ENCODE peak calls at places on chromosomes 12 and 14, in seven cellular contexts. One of them, this sample, is unnamed.

GRCh38 chr14:92963301-92964123 is 40.6 kb downstream of the CHGA start:
- DNase-seq in Daoy: no peak
- DNase-seq in left ventricle myocardium inferior: peak
- DNase-seq in NCI-H2081 treated with DMSO at 0.1 percent for 48 hours: no peak
- DNase-seq in body of pancreas: no peak
- DNase-seq in dorsolateral prefrontal cortex: no peak
- DNase-seq in islet precursor cell: no peak
- DNase-seq in this sample: no peak

GRCh38 chr14:85131523-85131922 is 398.4 kb upstream of the FLRT2 start:
- DNase-seq in body of pancreas: peak
- DNase-seq in dorsolateral prefrontal cortex: no peak
- DNase-seq in left ventricle myocardium inferior: no peak
- DNase-seq in islet precursor cell: peak
- DNase-seq in NCI-H2081 treated with DMSO at 0.1 percent for 48 hours: no peak
- DNase-seq in Daoy: no peak
- DNase-seq in this sample: peak

GRCh38 chr12:4143909-4144308 is 129.7 kb upstream of the CCND2 start:
- DNase-seq in left ventricle myocardium inferior: no peak
- DNase-seq in dorsolateral prefrontal cortex: no peak
- DNase-seq in NCI-H2081 treated with DMSO at 0.1 percent for 48 hours: no peak
- DNase-seq in Daoy: peak
- DNase-seq in body of pancreas: no peak
- DNase-seq in islet precursor cell: no peak
- DNase-seq in this sample: peak

GRCh38 chr12:68639396-68639767 is 28.7 kb downstream of the RAP1B start:
- DNase-seq in left ventricle myocardium inferior: no peak
- DNase-seq in NCI-H2081 treated with DMSO at 0.1 percent for 48 hours: no peak
- DNase-seq in islet precursor cell: no peak
- DNase-seq in dorsolateral prefrontal cortex: no peak
- DNase-seq in Daoy: no peak
- DNase-seq in body of pancreas: no peak
- DNase-seq in this sample: no peak

GRCh38 chr14:84340938-84341337 is 1189.0 kb upstream of the FLRT2 start:
- DNase-seq in left ventricle myocardium inferior: no peak
- DNase-seq in NCI-H2081 treated with DMSO at 0.1 percent for 48 hours: no peak
- DNase-seq in body of pancreas: no peak
- DNase-seq in dorsolateral prefrontal cortex: no peak
- DNase-seq in Daoy: no peak
- DNase-seq in islet precursor cell: no peak
- DNase-seq in this sample: no peak

GRCh38 chr12:25653487-25654175 is 100.5 kb upstream of the LMNTD1 start:
- DNase-seq in body of pancreas: peak
- DNase-seq in dorsolateral prefrontal cortex: no peak
- DNase-seq in left ventricle myocardium inferior: no peak
- DNase-seq in Daoy: peak
- DNase-seq in NCI-H2081 treated with DMSO at 0.1 percent for 48 hours: no peak
- DNase-seq in islet precursor cell: no peak
- DNase-seq in this sample: no peak

GRCh38 chr12:53170876-53171724 is 9.4 kb upstream of the ZNF740 start:
- DNase-seq in body of pancreas: no peak
- DNase-seq in islet precursor cell: peak
- DNase-seq in Daoy: no peak
- DNase-seq in dorsolateral prefrontal cortex: no peak
- DNase-seq in left ventricle myocardium inferior: no peak
- DNase-seq in NCI-H2081 treated with DMSO at 0.1 percent for 48 hours: no peak
- DNase-seq in this sample: no peak

GRCh38 chr12:49089831-49090773 is 4.5 kb downstream of the DHH start:
- DNase-seq in body of pancreas: peak
- DNase-seq in islet precursor cell: peak
- DNase-seq in dorsolateral prefrontal cortex: peak
- DNase-seq in left ventricle myocardium inferior: peak
- DNase-seq in NCI-H2081 treated with DMSO at 0.1 percent for 48 hours: no peak
- DNase-seq in Daoy: peak
- DNase-seq in this sample: no peak

GRCh38 chr14:43803076-43803689 is 703.9 kb downstream of the FSCB start:
- DNase-seq in islet precursor cell: no peak
- DNase-seq in dorsolateral prefrontal cortex: no peak
- DNase-seq in left ventricle myocardium inferior: no peak
- DNase-seq in Daoy: peak
- DNase-seq in NCI-H2081 treated with DMSO at 0.1 percent for 48 hours: no peak
- DNase-seq in body of pancreas: no peak
- DNase-seq in this sample: no peak

GRCh38 chr14:28077005-28077404 is 689.6 kb upstream of the FOXG1 start:
- DNase-seq in dorsolateral prefrontal cortex: no peak
- DNase-seq in NCI-H2081 treated with DMSO at 0.1 percent for 48 hours: no peak
- DNase-seq in Daoy: no peak
- DNase-seq in body of pancreas: no peak
- DNase-seq in left ventricle myocardium inferior: no peak
- DNase-seq in islet precursor cell: no peak
- DNase-seq in this sample: no peak

GRCh38 chr12:131857908-131858850 is 30.0 kb downstream of the MMP17 start:
- DNase-seq in dorsolateral prefrontal cortex: no peak
- DNase-seq in islet precursor cell: peak
- DNase-seq in body of pancreas: no peak
- DNase-seq in left ventricle myocardium inferior: no peak
- DNase-seq in Daoy: no peak
- DNase-seq in NCI-H2081 treated with DMSO at 0.1 percent for 48 hours: no peak
- DNase-seq in this sample: no peak

GRCh38 chr14:92967346-92967926 is 44.5 kb downstream of the CHGA start:
- DNase-seq in islet precursor cell: no peak
- DNase-seq in NCI-H2081 treated with DMSO at 0.1 percent for 48 hours: no peak
- DNase-seq in Daoy: no peak
- DNase-seq in body of pancreas: no peak
- DNase-seq in left ventricle myocardium inferior: no peak
- DNase-seq in dorsolateral prefrontal cortex: no peak
- DNase-seq in this sample: no peak

GRCh38 chr14:54329082-54329695 is 67.6 kb upstream of the CDKN3 start:
- DNase-seq in dorsolateral prefrontal cortex: no peak
- DNase-seq in Daoy: peak
- DNase-seq in islet precursor cell: peak
- DNase-seq in body of pancreas: peak
- DNase-seq in left ventricle myocardium inferior: peak
- DNase-seq in NCI-H2081 treated with DMSO at 0.1 percent for 48 hours: no peak
- DNase-seq in this sample: peak

GRCh38 chr12:68749443-68749842 is 3.5 kb downstream of the SLC35E3 start:
- DNase-seq in dorsolateral prefrontal cortex: no peak
- DNase-seq in left ventricle myocardium inferior: no peak
- DNase-seq in Daoy: no peak
- DNase-seq in islet precursor cell: no peak
- DNase-seq in body of pancreas: no peak
- DNase-seq in NCI-H2081 treated with DMSO at 0.1 percent for 48 hours: no peak
- DNase-seq in this sample: no peak

This sample was measured in mesendoderm.